ENCODE peak calls at places on chromosome 4, in nine cellular contexts. One of them, this sample, is unnamed.

GRCh38 chr4:123995939-123996338 is 599.3 kb downstream of the SPRY1 start:
- DNase-seq in stimulated activated CD8-positive, alpha-beta memory T cell treated with anti-CD3 and anti-CD28 coated beads, Interleukin-4, amount 100 ng/mL, for 24 hours: no peak
- DNase-seq in endothelial cell: no peak
- DNase-seq in fibroblast of pulmonary artery: peak
- DNase-seq in iris pigment epithelial cell: peak
- DNase-seq in SK-MEL-5: no peak
- DNase-seq in T-cell: no peak
- DNase-seq in neuronal stem cell: no peak
- DNase-seq in AG08395: peak
- DNase-seq in this sample: no peak

GRCh38 chr4:98474408-98474844 is 184.0 kb downstream of the TSPAN5 start:
- DNase-seq in SK-MEL-5: no peak
- DNase-seq in neuronal stem cell: no peak
- DNase-seq in iris pigment epithelial cell: peak
- DNase-seq in T-cell: no peak
- DNase-seq in endothelial cell: no peak
- DNase-seq in fibroblast of pulmonary artery: peak
- DNase-seq in AG08395: no peak
- DNase-seq in stimulated activated CD8-positive, alpha-beta memory T cell treated with anti-CD3 and anti-CD28 coated beads, Interleukin-4, amount 100 ng/mL, for 24 hours: no peak
- DNase-seq in this sample: no peak

GRCh38 chr4:156884183-156884582 is 87.4 kb downstream of the PDGFC start:
- DNase-seq in endothelial cell: no peak
- DNase-seq in fibroblast of pulmonary artery: no peak
- DNase-seq in iris pigment epithelial cell: no peak
- DNase-seq in SK-MEL-5: no peak
- DNase-seq in neuronal stem cell: no peak
- DNase-seq in T-cell: no peak
- DNase-seq in stimulated activated CD8-positive, alpha-beta memory T cell treated with anti-CD3 and anti-CD28 coated beads, Interleukin-4, amount 100 ng/mL, for 24 hours: no peak
- DNase-seq in AG08395: no peak
- DNase-seq in this sample: no peak

GRCh38 chr4:138706206-138706605 is 309.4 kb upstream of the NOCT start:
- DNase-seq in endothelial cell: no peak
- DNase-seq in AG08395: no peak
- DNase-seq in T-cell: no peak
- DNase-seq in SK-MEL-5: no peak
- DNase-seq in stimulated activated CD8-positive, alpha-beta memory T cell treated with anti-CD3 and anti-CD28 coated beads, Interleukin-4, amount 100 ng/mL, for 24 hours: no peak
- DNase-seq in neuronal stem cell: no peak
- DNase-seq in fibroblast of pulmonary artery: no peak
- DNase-seq in iris pigment epithelial cell: no peak
- DNase-seq in this sample: no peak

GRCh38 chr4:153426207-153426886 is 39.8 kb upstream of the TMEM131L start:
- DNase-seq in SK-MEL-5: no peak
- DNase-seq in fibroblast of pulmonary artery: no peak
- DNase-seq in T-cell: peak
- DNase-seq in stimulated activated CD8-positive, alpha-beta memory T cell treated with anti-CD3 and anti-CD28 coated beads, Interleukin-4, amount 100 ng/mL, for 24 hours: no peak
- DNase-seq in neuronal stem cell: no peak
- DNase-seq in endothelial cell: no peak
- DNase-seq in iris pigment epithelial cell: peak
- DNase-seq in AG08395: no peak
- DNase-seq in this sample: no peak

GRCh38 chr4:147019061-147019460 is 73.4 kb upstream of the TTC29 start:
- DNase-seq in endothelial cell: peak
- DNase-seq in T-cell: peak
- DNase-seq in AG08395: peak
- DNase-seq in stimulated activated CD8-positive, alpha-beta memory T cell treated with anti-CD3 and anti-CD28 coated beads, Interleukin-4, amount 100 ng/mL, for 24 hours: peak
- DNase-seq in neuronal stem cell: peak
- DNase-seq in fibroblast of pulmonary artery: peak
- DNase-seq in iris pigment epithelial cell: peak
- DNase-seq in SK-MEL-5: peak
- DNase-seq in this sample: peak

GRCh38 chr4:2372488-2373030 is 45.9 kb downstream of the ZFYVE28 start:
- DNase-seq in neuronal stem cell: no peak
- DNase-seq in stimulated activated CD8-positive, alpha-beta memory T cell treated with anti-CD3 and anti-CD28 coated beads, Interleukin-4, amount 100 ng/mL, for 24 hours: no peak
- DNase-seq in AG08395: no peak
- DNase-seq in endothelial cell: no peak
- DNase-seq in T-cell: no peak
- DNase-seq in iris pigment epithelial cell: no peak
- DNase-seq in SK-MEL-5: no peak
- DNase-seq in fibroblast of pulmonary artery: no peak
- DNase-seq in this sample: no peak

GRCh38 chr4:138898282-138898681 is 117.3 kb upstream of the NOCT start:
- DNase-seq in SK-MEL-5: no peak
- DNase-seq in neuronal stem cell: no peak
- DNase-seq in AG08395: peak
- DNase-seq in stimulated activated CD8-positive, alpha-beta memory T cell treated with anti-CD3 and anti-CD28 coated beads, Interleukin-4, amount 100 ng/mL, for 24 hours: no peak
- DNase-seq in fibroblast of pulmonary artery: peak
- DNase-seq in T-cell: no peak
- DNase-seq in endothelial cell: no peak
- DNase-seq in iris pigment epithelial cell: peak
- DNase-seq in this sample: no peak

GRCh38 chr4:8739820-8740665 is 131.6 kb downstream of the HMX1 start:
- DNase-seq in AG08395: no peak
- DNase-seq in T-cell: no peak
- DNase-seq in fibroblast of pulmonary artery: no peak
- DNase-seq in stimulated activated CD8-positive, alpha-beta memory T cell treated with anti-CD3 and anti-CD28 coated beads, Interleukin-4, amount 100 ng/mL, for 24 hours: no peak
- DNase-seq in iris pigment epithelial cell: no peak
- DNase-seq in endothelial cell: no peak
- DNase-seq in SK-MEL-5: no peak
- DNase-seq in neuronal stem cell: no peak
- DNase-seq in this sample: no peak

GRCh38 chr4:4618846-4619245 is 77.0 kb upstream of the STX18 start:
- DNase-seq in neuronal stem cell: no peak
- DNase-seq in endothelial cell: no peak
- DNase-seq in T-cell: no peak
- DNase-seq in stimulated activated CD8-positive, alpha-beta memory T cell treated with anti-CD3 and anti-CD28 coated beads, Interleukin-4, amount 100 ng/mL, for 24 hours: no peak
- DNase-seq in fibroblast of pulmonary artery: peak
- DNase-seq in AG08395: no peak
- DNase-seq in SK-MEL-5: no peak
- DNase-seq in iris pigment epithelial cell: no peak
- DNase-seq in this sample: no peak

GRCh38 chr4:122663814-122664610 is 43.1 kb upstream of the IL21 start:
- DNase-seq in fibroblast of pulmonary artery: peak
- DNase-seq in iris pigment epithelial cell: peak
- DNase-seq in AG08395: no peak
- DNase-seq in endothelial cell: no peak
- DNase-seq in neuronal stem cell: no peak
- DNase-seq in SK-MEL-5: no peak
- DNase-seq in T-cell: no peak
- DNase-seq in stimulated activated CD8-positive, alpha-beta memory T cell treated with anti-CD3 and anti-CD28 coated beads, Interleukin-4, amount 100 ng/mL, for 24 hours: no peak
- DNase-seq in this sample: no peak

GRCh38 chr4:128649575-128650205 is 159.8 kb upstream of the JADE1 start:
- DNase-seq in T-cell: no peak
- DNase-seq in SK-MEL-5: no peak
- DNase-seq in AG08395: peak
- DNase-seq in iris pigment epithelial cell: peak
- DNase-seq in stimulated activated CD8-positive, alpha-beta memory T cell treated with anti-CD3 and anti-CD28 coated beads, Interleukin-4, amount 100 ng/mL, for 24 hours: no peak
- DNase-seq in fibroblast of pulmonary artery: peak
- DNase-seq in neuronal stem cell: no peak
- DNase-seq in endothelial cell: no peak
- DNase-seq in this sample: no peak

GRCh38 chr4:2954358-2955185 is 8.6 kb downstream of the NOP14 start:
- DNase-seq in fibroblast of pulmonary artery: no peak
- DNase-seq in T-cell: peak
- DNase-seq in iris pigment epithelial cell: no peak
- DNase-seq in neuronal stem cell: no peak
- DNase-seq in stimulated activated CD8-positive, alpha-beta memory T cell treated with anti-CD3 and anti-CD28 coated beads, Interleukin-4, amount 100 ng/mL, for 24 hours: peak
- DNase-seq in SK-MEL-5: no peak
- DNase-seq in AG08395: no peak
- DNase-seq in endothelial cell: no peak
- DNase-seq in this sample: no peak

GRCh38 chr4:121199742-121200561 is 35.8 kb upstream of the TNIP3 start:
- DNase-seq in AG08395: no peak
- DNase-seq in endothelial cell: no peak
- DNase-seq in iris pigment epithelial cell: no peak
- DNase-seq in T-cell: peak
- DNase-seq in neuronal stem cell: no peak
- DNase-seq in SK-MEL-5: no peak
- DNase-seq in stimulated activated CD8-positive, alpha-beta memory T cell treated with anti-CD3 and anti-CD28 coated beads, Interleukin-4, amount 100 ng/mL, for 24 hours: no peak
- DNase-seq in fibroblast of pulmonary artery: no peak
- DNase-seq in this sample: no peak

GRCh38 chr4:62531250-62531649 is 1331.1 kb downstream of the ADGRL3 start:
- DNase-seq in neuronal stem cell: peak
- DNase-seq in stimulated activated CD8-positive, alpha-beta memory T cell treated with anti-CD3 and anti-CD28 coated beads, Interleukin-4, amount 100 ng/mL, for 24 hours: no peak
- DNase-seq in SK-MEL-5: no peak
- DNase-seq in fibroblast of pulmonary artery: peak
- DNase-seq in endothelial cell: no peak
- DNase-seq in T-cell: no peak
- DNase-seq in AG08395: no peak
- DNase-seq in iris pigment epithelial cell: no peak
- DNase-seq in this sample: no peak

GRCh38 chr4:90328558-90328957 is 201.4 kb downstream of the CCSER1 start:
- DNase-seq in SK-MEL-5: peak
- DNase-seq in AG08395: no peak
- DNase-seq in iris pigment epithelial cell: peak
- DNase-seq in stimulated activated CD8-positive, alpha-beta memory T cell treated with anti-CD3 and anti-CD28 coated beads, Interleukin-4, amount 100 ng/mL, for 24 hours: no peak
- DNase-seq in T-cell: no peak
- DNase-seq in neuronal stem cell: peak
- DNase-seq in endothelial cell: no peak
- DNase-seq in fibroblast of pulmonary artery: peak
- DNase-seq in this sample: no peak

GRCh38 chr4:131974730-131975129 is 1174.4 kb upstream of the PCDH10 start:
- DNase-seq in SK-MEL-5: no peak
- DNase-seq in fibroblast of pulmonary artery: peak
- DNase-seq in endothelial cell: no peak
- DNase-seq in iris pigment epithelial cell: no peak
- DNase-seq in neuronal stem cell: no peak
- DNase-seq in T-cell: no peak
- DNase-seq in stimulated activated CD8-positive, alpha-beta memory T cell treated with anti-CD3 and anti-CD28 coated beads, Interleukin-4, amount 100 ng/mL, for 24 hours: no peak
- DNase-seq in AG08395: no peak
- DNase-seq in this sample: no peak

GRCh38 chr4:121758896-121759568 is 5.9 kb downstream of the SMIM43 start:
- DNase-seq in stimulated activated CD8-positive, alpha-beta memory T cell treated with anti-CD3 and anti-CD28 coated beads, Interleukin-4, amount 100 ng/mL, for 24 hours: no peak
- DNase-seq in endothelial cell: no peak
- DNase-seq in SK-MEL-5: no peak
- DNase-seq in fibroblast of pulmonary artery: peak
- DNase-seq in neuronal stem cell: no peak
- DNase-seq in T-cell: no peak
- DNase-seq in AG08395: peak
- DNase-seq in iris pigment epithelial cell: peak
- DNase-seq in this sample: no peak

GRCh38 chr4:96736352-96736889 is 896.5 kb downstream of the PDHA2 start:
- DNase-seq in fibroblast of pulmonary artery: peak
- DNase-seq in neuronal stem cell: peak
- DNase-seq in iris pigment epithelial cell: peak
- DNase-seq in endothelial cell: no peak
- DNase-seq in AG08395: no peak
- DNase-seq in T-cell: no peak
- DNase-seq in stimulated activated CD8-positive, alpha-beta memory T cell treated with anti-CD3 and anti-CD28 coated beads, Interleukin-4, amount 100 ng/mL, for 24 hours: no peak
- DNase-seq in SK-MEL-5: no peak
- DNase-seq in this sample: no peak

GRCh38 chr4:111048316-111048715 is 425.4 kb upstream of the PITX2 start:
- DNase-seq in fibroblast of pulmonary artery: no peak
- DNase-seq in AG08395: no peak
- DNase-seq in neuronal stem cell: no peak
- DNase-seq in stimulated activated CD8-positive, alpha-beta memory T cell treated with anti-CD3 and anti-CD28 coated beads, Interleukin-4, amount 100 ng/mL, for 24 hours: no peak
- DNase-seq in endothelial cell: no peak
- DNase-seq in SK-MEL-5: no peak
- DNase-seq in T-cell: no peak
- DNase-seq in iris pigment epithelial cell: no peak
- DNase-seq in this sample: no peak

GRCh38 chr4:186726440-186727148 is 2.9 kb upstream of the FAT1 start:
- DNase-seq in T-cell: no peak
- DNase-seq in SK-MEL-5: peak
- DNase-seq in fibroblast of pulmonary artery: peak
- DNase-seq in neuronal stem cell: peak
- DNase-seq in AG08395: peak
- DNase-seq in endothelial cell: peak
- DNase-seq in iris pigment epithelial cell: peak
- DNase-seq in stimulated activated CD8-positive, alpha-beta memory T cell treated with anti-CD3 and anti-CD28 coated beads, Interleukin-4, amount 100 ng/mL, for 24 hours: no peak
- DNase-seq in this sample: peak

GRCh38 chr4:37953620-37954325 is 6.4 kb upstream of the PTTG2 start:
- DNase-seq in neuronal stem cell: no peak
- DNase-seq in endothelial cell: no peak
- DNase-seq in fibroblast of pulmonary artery: no peak
- DNase-seq in stimulated activated CD8-positive, alpha-beta memory T cell treated with anti-CD3 and anti-CD28 coated beads, Interleukin-4, amount 100 ng/mL, for 24 hours: no peak
- DNase-seq in T-cell: no peak
- DNase-seq in SK-MEL-5: no peak
- DNase-seq in iris pigment epithelial cell: peak
- DNase-seq in AG08395: no peak
- DNase-seq in this sample: no peak

GRCh38 chr4:168451744-168452394 is 28.4 kb downstream of the DDX60L start:
- DNase-seq in iris pigment epithelial cell: peak
- DNase-seq in T-cell: no peak
- DNase-seq in stimulated activated CD8-positive, alpha-beta memory T cell treated with anti-CD3 and anti-CD28 coated beads, Interleukin-4, amount 100 ng/mL, for 24 hours: no peak
- DNase-seq in neuronal stem cell: no peak
- DNase-seq in endothelial cell: no peak
- DNase-seq in AG08395: peak
- DNase-seq in SK-MEL-5: peak
- DNase-seq in fibroblast of pulmonary artery: peak
- DNase-seq in this sample: no peak

GRCh38 chr4:139645458-139645857 is 20.2 kb upstream of the MGST2 start:
- DNase-seq in iris pigment epithelial cell: no peak
- DNase-seq in fibroblast of pulmonary artery: no peak
- DNase-seq in neuronal stem cell: no peak
- DNase-seq in T-cell: no peak
- DNase-seq in SK-MEL-5: no peak
- DNase-seq in AG08395: no peak
- DNase-seq in stimulated activated CD8-positive, alpha-beta memory T cell treated with anti-CD3 and anti-CD28 coated beads, Interleukin-4, amount 100 ng/mL, for 24 hours: no peak
- DNase-seq in endothelial cell: no peak
- DNase-seq in this sample: no peak

GRCh38 chr4:130077275-130077674 is 981.3 kb downstream of the C4orf33 start:
- DNase-seq in T-cell: no peak
- DNase-seq in iris pigment epithelial cell: no peak
- DNase-seq in neuronal stem cell: no peak
- DNase-seq in stimulated activated CD8-positive, alpha-beta memory T cell treated with anti-CD3 and anti-CD28 coated beads, Interleukin-4, amount 100 ng/mL, for 24 hours: no peak
- DNase-seq in fibroblast of pulmonary artery: no peak
- DNase-seq in SK-MEL-5: no peak
- DNase-seq in endothelial cell: no peak
- DNase-seq in AG08395: no peak
- DNase-seq in this sample: no peak

GRCh38 chr4:77938560-77938959 is 75.9 kb downstream of the MRPL1 start:
- DNase-seq in endothelial cell: no peak
- DNase-seq in iris pigment epithelial cell: no peak
- DNase-seq in neuronal stem cell: no peak
- DNase-seq in stimulated activated CD8-positive, alpha-beta memory T cell treated with anti-CD3 and anti-CD28 coated beads, Interleukin-4, amount 100 ng/mL, for 24 hours: no peak
- DNase-seq in fibroblast of pulmonary artery: no peak
- DNase-seq in AG08395: no peak
- DNase-seq in T-cell: no peak
- DNase-seq in SK-MEL-5: no peak
- DNase-seq in this sample: no peak

GRCh38 chr4:40769266-40769665 is 19.5 kb downstream of the NSUN7 start:
- DNase-seq in neuronal stem cell: no peak
- DNase-seq in fibroblast of pulmonary artery: no peak
- DNase-seq in AG08395: no peak
- DNase-seq in T-cell: no peak
- DNase-seq in stimulated activated CD8-positive, alpha-beta memory T cell treated with anti-CD3 and anti-CD28 coated beads, Interleukin-4, amount 100 ng/mL, for 24 hours: no peak
- DNase-seq in iris pigment epithelial cell: peak
- DNase-seq in endothelial cell: no peak
- DNase-seq in SK-MEL-5: no peak
- DNase-seq in this sample: no peak

GRCh38 chr4:113645771-113646455 is 115.6 kb downstream of the CAMK2D start:
- DNase-seq in endothelial cell: no peak
- DNase-seq in T-cell: no peak
- DNase-seq in neuronal stem cell: no peak
- DNase-seq in stimulated activated CD8-positive, alpha-beta memory T cell treated with anti-CD3 and anti-CD28 coated beads, Interleukin-4, amount 100 ng/mL, for 24 hours: no peak
- DNase-seq in fibroblast of pulmonary artery: peak
- DNase-seq in iris pigment epithelial cell: peak
- DNase-seq in AG08395: peak
- DNase-seq in SK-MEL-5: no peak
- DNase-seq in this sample: no peak

GRCh38 chr4:123386608-123387007 is 10.0 kb upstream of the SPRY1 start:
- DNase-seq in SK-MEL-5: no peak
- DNase-seq in stimulated activated CD8-positive, alpha-beta memory T cell treated with anti-CD3 and anti-CD28 coated beads, Interleukin-4, amount 100 ng/mL, for 24 hours: no peak
- DNase-seq in fibroblast of pulmonary artery: peak
- DNase-seq in endothelial cell: no peak
- DNase-seq in AG08395: no peak
- DNase-seq in iris pigment epithelial cell: peak
- DNase-seq in T-cell: no peak
- DNase-seq in neuronal stem cell: no peak
- DNase-seq in this sample: no peak

GRCh38 chr4:52711271-52711670 is 40.0 kb downstream of the ERVMER34-1 start:
- DNase-seq in AG08395: no peak
- DNase-seq in stimulated activated CD8-positive, alpha-beta memory T cell treated with anti-CD3 and anti-CD28 coated beads, Interleukin-4, amount 100 ng/mL, for 24 hours: no peak
- DNase-seq in SK-MEL-5: no peak
- DNase-seq in iris pigment epithelial cell: no peak
- DNase-seq in neuronal stem cell: no peak
- DNase-seq in fibroblast of pulmonary artery: no peak
- DNase-seq in endothelial cell: no peak
- DNase-seq in T-cell: no peak
- DNase-seq in this sample: no peak

GRCh38 chr4:171538601-171539100 is 274.6 kb upstream of the GALNTL6 start:
- DNase-seq in T-cell: no peak
- DNase-seq in endothelial cell: no peak
- DNase-seq in fibroblast of pulmonary artery: no peak
- DNase-seq in SK-MEL-5: no peak
- DNase-seq in stimulated activated CD8-positive, alpha-beta memory T cell treated with anti-CD3 and anti-CD28 coated beads, Interleukin-4, amount 100 ng/mL, for 24 hours: no peak
- DNase-seq in AG08395: no peak
- DNase-seq in neuronal stem cell: no peak
- DNase-seq in iris pigment epithelial cell: no peak
- DNase-seq in this sample: no peak